ENCODE peak calls at places on chromosomes 6 and 20, in ten cellular contexts. One of them, this sample, is unnamed.

GRCh38 chr20:31839782-31840487 is 5.5 kb downstream of the FOXS1 start:
- DNase-seq in neural crest cell: no peak
- DNase-seq in KBM-7: no peak
- DNase-seq in H1: no peak
- DNase-seq in fibroblast of gingiva: no peak
- DNase-seq in effector CD4-positive, alpha-beta T cell: no peak
- DNase-seq in stimulated activated CD8-positive, alpha-beta memory T cell treated with anti-CD3 and anti-CD28 coated beads, Interleukin-4, amount 100 ng/mL, for 48 hours: no peak
- DNase-seq in NCI-H446 treated with DMSO at 0.1 percent for 48 hours: no peak
- DNase-seq in Panc1: no peak
- DNase-seq in DMS153: no peak
- DNase-seq in this sample: no peak

GRCh38 chr20:18224968-18225568 is 63.3 kb upstream of the ZNF133 start:
- DNase-seq in NCI-H446 treated with DMSO at 0.1 percent for 48 hours: peak; percentile 41
- DNase-seq in Panc1: peak; percentile 20
- DNase-seq in H1: no peak
- DNase-seq in effector CD4-positive, alpha-beta T cell: no peak
- DNase-seq in stimulated activated CD8-positive, alpha-beta memory T cell treated with anti-CD3 and anti-CD28 coated beads, Interleukin-4, amount 100 ng/mL, for 48 hours: no peak
- DNase-seq in KBM-7: no peak
- DNase-seq in DMS153: no peak
- DNase-seq in neural crest cell: peak; percentile 45
- DNase-seq in fibroblast of gingiva: peak; percentile 62
- DNase-seq in this sample: no peak

GRCh38 chr6:73803562-73804221 is 107.7 kb downstream of the CD109 start:
- DNase-seq in fibroblast of gingiva: peak; percentile 97
- DNase-seq in effector CD4-positive, alpha-beta T cell: no peak
- DNase-seq in H1: no peak
- DNase-seq in Panc1: no peak
- DNase-seq in NCI-H446 treated with DMSO at 0.1 percent for 48 hours: no peak
- DNase-seq in stimulated activated CD8-positive, alpha-beta memory T cell treated with anti-CD3 and anti-CD28 coated beads, Interleukin-4, amount 100 ng/mL, for 48 hours: no peak
- DNase-seq in neural crest cell: peak; percentile 48
- DNase-seq in DMS153: peak; percentile 21
- DNase-seq in KBM-7: peak; percentile 11
- DNase-seq in this sample: peak; percentile 44

GRCh38 chr6:112149719-112150263 is 62.4 kb downstream of the FAM229B start:
- DNase-seq in H1: no peak
- DNase-seq in Panc1: no peak
- DNase-seq in fibroblast of gingiva: peak; percentile 96
- DNase-seq in KBM-7: no peak
- DNase-seq in DMS153: no peak
- DNase-seq in NCI-H446 treated with DMSO at 0.1 percent for 48 hours: no peak
- DNase-seq in stimulated activated CD8-positive, alpha-beta memory T cell treated with anti-CD3 and anti-CD28 coated beads, Interleukin-4, amount 100 ng/mL, for 48 hours: no peak
- DNase-seq in neural crest cell: no peak
- DNase-seq in effector CD4-positive, alpha-beta T cell: no peak
- DNase-seq in this sample: no peak

GRCh38 chr6:32427218-32427617 is 12.5 kb upstream of the HLA-DRA start:
- DNase-seq in stimulated activated CD8-positive, alpha-beta memory T cell treated with anti-CD3 and anti-CD28 coated beads, Interleukin-4, amount 100 ng/mL, for 48 hours: no peak
- DNase-seq in H1: no peak
- DNase-seq in NCI-H446 treated with DMSO at 0.1 percent for 48 hours: no peak
- DNase-seq in KBM-7: no peak
- DNase-seq in fibroblast of gingiva: no peak
- DNase-seq in Panc1: no peak
- DNase-seq in effector CD4-positive, alpha-beta T cell: no peak
- DNase-seq in neural crest cell: no peak
- DNase-seq in DMS153: no peak
- DNase-seq in this sample: no peak

GRCh38 chr6:107534762-107535161 is 44.8 kb downstream of the SOBP start:
- DNase-seq in Panc1: no peak
- DNase-seq in fibroblast of gingiva: no peak
- DNase-seq in KBM-7: no peak
- DNase-seq in neural crest cell: no peak
- DNase-seq in effector CD4-positive, alpha-beta T cell: no peak
- DNase-seq in NCI-H446 treated with DMSO at 0.1 percent for 48 hours: no peak
- DNase-seq in DMS153: no peak
- DNase-seq in H1: no peak
- DNase-seq in stimulated activated CD8-positive, alpha-beta memory T cell treated with anti-CD3 and anti-CD28 coated beads, Interleukin-4, amount 100 ng/mL, for 48 hours: no peak
- DNase-seq in this sample: no peak

GRCh38 chr20:59822291-59823029 is 111.0 kb downstream of the SYCP2 start:
- DNase-seq in Panc1: no peak
- DNase-seq in H1: no peak
- DNase-seq in neural crest cell: no peak
- DNase-seq in effector CD4-positive, alpha-beta T cell: no peak
- DNase-seq in KBM-7: no peak
- DNase-seq in DMS153: no peak
- DNase-seq in NCI-H446 treated with DMSO at 0.1 percent for 48 hours: no peak
- DNase-seq in fibroblast of gingiva: no peak
- DNase-seq in stimulated activated CD8-positive, alpha-beta memory T cell treated with anti-CD3 and anti-CD28 coated beads, Interleukin-4, amount 100 ng/mL, for 48 hours: peak; percentile 1
- DNase-seq in this sample: no peak

GRCh38 chr20:29876911-29877285 is 1380.6 kb upstream of the DEFB115 start:
- DNase-seq in Panc1: no peak
- DNase-seq in H1: no peak
- DNase-seq in fibroblast of gingiva: no peak
- DNase-seq in DMS153: no peak
- DNase-seq in effector CD4-positive, alpha-beta T cell: no peak
- DNase-seq in NCI-H446 treated with DMSO at 0.1 percent for 48 hours: no peak
- DNase-seq in KBM-7: no peak
- DNase-seq in stimulated activated CD8-positive, alpha-beta memory T cell treated with anti-CD3 and anti-CD28 coated beads, Interleukin-4, amount 100 ng/mL, for 48 hours: no peak
- DNase-seq in neural crest cell: no peak
- DNase-seq in this sample: no peak

GRCh38 chr20:39596554-39596953 is 634.4 kb downstream of the DHX35 start:
- DNase-seq in KBM-7: no peak
- DNase-seq in stimulated activated CD8-positive, alpha-beta memory T cell treated with anti-CD3 and anti-CD28 coated beads, Interleukin-4, amount 100 ng/mL, for 48 hours: no peak
- DNase-seq in Panc1: no peak
- DNase-seq in NCI-H446 treated with DMSO at 0.1 percent for 48 hours: no peak
- DNase-seq in effector CD4-positive, alpha-beta T cell: no peak
- DNase-seq in DMS153: no peak
- DNase-seq in fibroblast of gingiva: no peak
- DNase-seq in neural crest cell: no peak
- DNase-seq in H1: no peak
- DNase-seq in this sample: no peak

This sample was measured in Kasumi-1.